ENCODE peak calls at places on chromosome 21, in ten cellular contexts. V, S, E, F, D, B, O, G, Y and K are unnamed samples.

GRCh38 chr21:21003701-21004100 is 5.5 kb downstream of the NCAM2 start:
- DNase-seq in D (no peak), O (no peak), Y (no peak), F (no peak), G (no peak), B (no peak), E (no peak), S (no peak), V (peak), K (no peak)

GRCh38 chr21:15616864-15617574 is 112.8 kb upstream of the USP25 start:
- DNase-seq in Y (no peak), E (no peak), D (no peak), G (no peak), V (peak), B (no peak), S (no peak), F (no peak), O (no peak), K (no peak)

GRCh38 chr21:14383596-14384210 is 757 bp upstream of the HSPA13 start:
- DNase-seq in B (no peak), S (no peak), Y (peak), D (no peak), V (peak), O (no peak), G (no peak), E (no peak), F (no peak), K (no peak)

GRCh38 chr21:37845535-37845934 is 70.7 kb downstream of the KCNJ6 start:
- DNase-seq in V (no peak), Y (no peak), F (no peak), S (no peak), B (no peak), G (no peak), D (no peak), E (peak), O (no peak), K (no peak)

GRCh38 chr21:44844256-44844655 is 26.4 kb upstream of the SUMO3 start:
- DNase-seq in O (no peak), V (no peak), E (no peak), D (peak), Y (no peak), S (no peak), B (no peak), G (no peak), F (no peak), K (peak)

GRCh38 chr21:44874497-44875331 is 1.2 kb upstream of the PTTG1IP start:
- DNase-seq in E (no peak), V (no peak), S (no peak), O (peak), F (peak), Y (no peak), B (no peak), D (peak), G (peak), K (peak)

GRCh38 chr21:27818847-27819246 is 852.0 kb upstream of the ADAMTS5 start:
- DNase-seq in D (no peak), V (no peak), G (no peak), S (no peak), F (no peak), E (no peak), O (no peak), Y (no peak), B (no peak), K (no peak)

GRCh38 chr21:14583629-14584251 is 37.6 kb upstream of the SAMSN1 start:
- DNase-seq in G (no peak), S (no peak), O (no peak), D (no peak), V (no peak), F (no peak), E (no peak), Y (no peak), B (no peak), K (no peak)

GRCh38 chr21:39083377-39084008 is 99.8 kb downstream of the PSMG1 start:
- DNase-seq in V (no peak), B (no peak), E (no peak), Y (no peak), O (no peak), F (no peak), S (no peak), D (no peak), G (peak), K (peak)

GRCh38 chr21:15257646-15258045 is 192.8 kb upstream of the NRIP1 start:
- DNase-seq in F (no peak), G (no peak), O (no peak), B (no peak), D (no peak), V (no peak), S (no peak), Y (no peak), E (no peak), K (no peak)

GRCh38 chr21:28138272-28138671 is 854.4 kb downstream of the LTN1 start:
- DNase-seq in S (no peak), D (no peak), O (no peak), B (no peak), E (no peak), F (no peak), Y (no peak), V (peak), G (no peak), K (no peak)

GRCh38 chr21:38639782-38640750 is 141.8 kb upstream of the ERG start:
- DNase-seq in E (no peak), Y (no peak), F (no peak), O (no peak), V (no peak), B (no peak), D (no peak), S (no peak), G (no peak), K (no peak)

GRCh38 chr21:39232926-39233325 is 49.7 kb upstream of the PSMG1 start:
- DNase-seq in V (peak), F (no peak), O (no peak), B (no peak), E (no peak), Y (no peak), S (no peak), G (no peak), D (no peak), K (no peak)

GRCh38 chr21:38956791-38957571 is 151.3 kb downstream of the ETS2 start:
- DNase-seq in G (peak), F (no peak), S (no peak), E (no peak), O (no peak), Y (no peak), B (no peak), D (no peak), V (peak), K (no peak)

GRCh38 chr21:44530903-44531605 is 8.9 kb downstream of the KRTAP10-1 start:
- DNase-seq in O (no peak), G (peak), S (no peak), Y (no peak), F (no peak), V (no peak), D (peak), E (no peak), B (no peak), K (no peak)

GRCh38 chr21:44962481-44962966 is 22.7 kb downstream of the SLX9 start:
- DNase-seq in D (no peak), B (no peak), O (peak), V (peak), Y (no peak), S (no peak), G (no peak), F (no peak), E (no peak), K (no peak)

GRCh38 chr21:45254557-45254930 is 33.2 kb downstream of the POFUT2 start:
- DNase-seq in V (no peak), Y (no peak), O (no peak), S (no peak), F (peak), D (no peak), G (no peak), E (peak), B (no peak), K (no peak)

GRCh38 chr21:37863842-37864241 is 52.4 kb downstream of the KCNJ6 start:
- DNase-seq in E (no peak), G (no peak), B (no peak), V (peak), S (no peak), O (no peak), D (no peak), F (no peak), Y (no peak), K (no peak)

GRCh38 chr21:16309250-16309971 is 579.6 kb downstream of the USP25 start:
- DNase-seq in D (no peak), S (no peak), B (no peak), O (no peak), E (no peak), G (no peak), Y (no peak), F (no peak), V (no peak), K (no peak)

GRCh38 chr21:45067462-45068285 is 6.7 kb upstream of the ADARB1 start:
- DNase-seq in B (no peak), F (no peak), D (peak), Y (no peak), V (no peak), O (no peak), E (no peak), G (no peak), S (no peak), K (no peak)

GRCh38 chr21:16124397-16125130 is 394.8 kb downstream of the USP25 start:
- DNase-seq in S (no peak), Y (no peak), E (no peak), O (no peak), B (no peak), D (no peak), G (no peak), V (peak), F (peak), K (no peak)

GRCh38 chr21:38824124-38824822 is 18.5 kb downstream of the ETS2 start:
- DNase-seq in G (peak), O (no peak), D (no peak), B (no peak), F (no peak), E (no peak), V (peak), S (no peak), Y (no peak), K (peak)

GRCh38 chr21:41369105-41369914 is 7.5 kb downstream of the MX2 start:
- DNase-seq in E (no peak), G (no peak), V (no peak), F (peak), S (no peak), B (no peak), Y (no peak), D (peak), O (peak), K (peak)

GRCh38 chr21:20618878-20619277 is 379.3 kb upstream of the NCAM2 start:
- DNase-seq in G (no peak), Y (no peak), E (no peak), S (no peak), B (no peak), D (no peak), F (no peak), V (no peak), O (no peak), K (no peak)

GRCh38 chr21:27258756-27259429 is 292.0 kb upstream of the ADAMTS5 start:
- DNase-seq in B (no peak), S (no peak), F (peak), E (no peak), D (no peak), Y (no peak), O (no peak), V (no peak), G (no peak), K (no peak)

GRCh38 chr21:40844935-40845334 is 2.0 kb downstream of the DSCAM start:
- DNase-seq in V (no peak), S (no peak), G (no peak), O (no peak), D (no peak), E (peak), F (no peak), Y (no peak), B (no peak), K (no peak)

GRCh38 chr21:20802201-20802600 is 196.0 kb upstream of the NCAM2 start:
- DNase-seq in B (no peak), V (no peak), D (no peak), O (no peak), E (no peak), G (no peak), Y (no peak), F (no peak), S (no peak), K (no peak)

GRCh38 chr21:15000076-15000475 is 64.7 kb downstream of the NRIP1 start:
- DNase-seq in D (no peak), G (no peak), O (no peak), S (no peak), F (no peak), Y (no peak), B (no peak), E (no peak), V (peak), K (no peak)

GRCh38 chr21:41269535-41269934 is 47.1 kb upstream of the FAM3B start:
- DNase-seq in E (no peak), O (no peak), F (no peak), B (no peak), G (no peak), D (no peak), V (no peak), S (no peak), Y (no peak), K (no peak)

GRCh38 chr21:37751268-37751975 is 164.8 kb downstream of the KCNJ6 start:
- DNase-seq in G (no peak), D (no peak), B (no peak), F (no peak), S (no peak), E (no peak), Y (no peak), O (no peak), V (peak), K (no peak)

GRCh38 chr21:38910390-38911008 is 104.8 kb downstream of the ETS2 start:
- DNase-seq in D (no peak), O (no peak), V (no peak), B (no peak), G (peak), S (no peak), E (no peak), F (no peak), Y (no peak), K (no peak)

GRCh38 chr21:16330340-16331319 is 600.8 kb downstream of the USP25 start:
- DNase-seq in E (no peak), S (peak), G (no peak), F (no peak), Y (no peak), D (no peak), O (no peak), B (no peak), V (peak), K (no peak)

GRCh38 chr21:44611551-44611950 is 328 bp upstream of the KRTAP10-8 start:
- DNase-seq in D (no peak), O (no peak), B (no peak), F (no peak), V (no peak), G (no peak), E (peak), S (no peak), Y (no peak), K (no peak)

GRCh38 chr21:40120944-40121575 is 253.8 kb downstream of the PCP4 start:
- DNase-seq in D (no peak), V (peak), E (no peak), S (peak), Y (no peak), G (no peak), F (no peak), B (no peak), O (no peak), K (no peak)

GRCh38 chr21:44761747-44762208 is 39.8 kb downstream of the UBE2G2 start:
- DNase-seq in D (no peak), F (no peak), V (no peak), B (no peak), E (no peak), G (peak), O (no peak), S (no peak), Y (no peak), K (no peak)

GRCh38 chr21:41196990-41197389 is 29.0 kb downstream of the BACE2 start:
- DNase-seq in V (peak), Y (no peak), G (no peak), O (no peak), E (no peak), D (no peak), S (no peak), B (no peak), F (no peak), K (no peak)

DNA sequence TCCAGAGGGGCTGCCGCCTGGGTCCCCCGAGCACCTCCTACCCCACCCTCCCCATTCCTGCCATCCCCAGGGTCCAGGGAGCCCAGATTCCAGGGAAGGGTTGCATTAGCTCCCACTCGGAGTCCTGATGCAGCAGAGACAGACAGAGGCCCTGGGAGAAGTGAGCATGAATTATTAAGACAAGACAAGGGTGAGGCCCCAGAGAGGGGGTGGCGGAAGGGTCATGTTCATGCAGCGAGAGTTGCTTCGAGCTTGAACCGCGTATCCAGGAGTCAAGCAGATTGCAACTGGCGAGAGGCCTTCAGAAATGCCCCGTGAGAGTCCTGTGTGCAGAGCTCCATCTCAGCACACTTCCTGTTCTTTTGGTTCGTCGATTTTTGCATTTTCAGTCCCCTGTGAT is 14.8 kb downstream of the PDE9A start:
- DNase-seq in G (no peak), O (no peak), Y (no peak), D (no peak), B (no peak), V (no peak), F (no peak), E (no peak), S (no peak), K (no peak)
- H3K27ac ChIP-seq in G (peak), O (no peak), Y (no peak), D (no peak), B (peak), V (no peak), F (no peak), E (peak), S (no peak), K (no peak)

DNA sequence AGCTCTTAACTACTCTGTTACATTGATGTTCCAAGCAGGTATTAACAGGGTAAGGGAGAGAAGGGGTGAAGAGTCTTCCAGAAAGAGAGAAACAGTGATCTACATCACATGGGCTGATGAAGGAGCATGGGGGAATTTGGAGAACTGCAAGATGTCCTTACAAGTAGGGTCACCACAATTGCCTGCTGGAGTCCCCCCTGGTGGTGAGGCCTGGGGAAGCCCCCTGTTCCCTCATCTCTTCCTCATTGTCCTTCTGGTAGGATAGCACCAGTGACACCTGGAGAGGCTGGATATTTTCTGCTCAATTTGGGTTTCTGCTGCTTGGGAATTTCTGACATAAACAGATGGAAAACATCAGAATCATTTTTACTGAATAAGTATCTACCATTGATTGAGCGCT is 126.6 kb downstream of the RUNX1 start:
- DNase-seq in D (no peak), F (no peak), E (no peak), S (no peak), V (no peak), B (no peak), O (no peak), G (no peak), Y (no peak), K (no peak)
- TF ChIP-seq POLR2A in D (no peak), F (no peak), E (no peak), S (no peak), V (no peak), B (no peak), O (no peak), G (no peak), Y (no peak), K (no peak)

DNA sequence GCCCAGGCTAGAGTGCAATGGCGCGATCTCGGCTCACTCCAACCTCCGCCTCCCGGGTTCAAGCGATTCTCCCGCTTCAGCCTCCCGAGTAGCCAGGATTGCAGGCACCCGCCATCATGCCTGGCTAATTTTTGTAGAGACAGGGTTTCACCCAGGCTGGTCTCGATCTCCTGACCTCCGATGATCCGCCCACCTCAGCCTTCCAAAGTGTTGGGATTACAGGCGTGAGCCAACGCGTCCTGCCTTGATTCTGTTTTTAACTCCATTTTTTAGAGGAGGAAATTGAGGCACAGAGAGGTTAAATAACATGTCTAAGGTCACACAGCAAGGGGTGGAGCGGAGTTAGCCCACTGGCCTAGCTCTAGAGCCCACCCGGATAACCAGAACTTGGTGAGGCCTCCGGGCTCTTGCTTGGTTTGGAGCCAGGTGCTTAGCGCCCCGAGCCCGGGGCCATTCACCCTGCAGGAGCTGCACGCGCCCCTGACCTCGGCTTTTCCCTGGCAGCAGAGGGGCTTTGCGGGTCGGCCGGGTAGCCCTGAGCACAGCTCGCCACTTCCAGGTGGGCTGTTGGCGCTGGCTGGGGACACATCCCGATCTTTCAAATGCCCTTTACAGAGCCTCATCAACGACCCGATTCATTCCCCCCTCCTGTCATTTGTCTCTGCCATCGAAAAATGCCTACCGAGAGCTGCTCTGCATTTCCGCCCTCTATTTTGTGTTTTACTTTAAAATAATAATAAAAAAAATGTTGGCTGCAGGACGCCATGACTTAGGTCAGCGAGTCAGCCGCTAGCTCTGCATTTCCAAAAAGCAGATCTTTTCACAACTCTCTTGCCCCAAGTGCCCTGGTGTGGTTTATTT is 11.2 kb downstream of the SIM2 start:
- DNase-seq in Y (no peak), O (no peak), F (no peak), B (no peak), V (no peak), G (peak), E (no peak), D (peak), S (no peak), K (no peak)
- H3K4me3 ChIP-seq in Y (peak), O (no peak), F (no peak), B (no peak), V (no peak), G (peak), E (no peak), D (no peak), S (no peak), K (no peak)

GRCh38 chr21:31992391-31992790 is 119.6 kb downstream of the HUNK start:
- DNase-seq in D (no peak), G (no peak), B (no peak), Y (no peak), E (no peak), O (no peak), V (no peak), S (no peak), F (no peak), K (no peak)
- H3K27ac ChIP-seq in D (no peak), G (no peak), B (no peak), Y (no peak), E (no peak), O (no peak), V (no peak), S (no peak), F (no peak), K (no peak)

DNA sequence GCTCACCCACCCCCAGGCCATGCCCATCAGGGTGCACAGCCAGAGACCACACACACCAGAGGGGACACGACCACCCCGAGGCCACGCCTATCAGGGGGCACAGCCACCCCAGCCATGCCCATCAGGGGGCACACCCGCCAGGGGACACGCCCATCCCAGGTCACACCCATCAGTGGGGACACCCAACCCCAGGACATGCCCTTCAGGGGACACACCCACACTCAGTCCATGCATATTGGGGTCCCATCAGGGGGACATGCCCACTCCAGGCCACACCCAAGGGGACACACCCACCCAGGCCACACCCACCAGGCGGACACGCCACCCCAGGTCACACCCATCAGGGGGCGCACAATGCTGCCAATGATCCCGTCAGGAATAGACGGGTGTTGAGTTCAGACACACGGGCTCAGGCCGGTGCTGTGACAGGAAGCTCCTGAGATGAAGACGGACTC is 20.7 kb downstream of the MCM3AP start:
- DNase-seq in F (no peak), B (no peak), V (no peak), Y (no peak), D (no peak), E (no peak), O (no peak), G (no peak), S (no peak), K (no peak)
- TF ChIP-seq POLR2A in F (no peak), B (no peak), V (no peak), Y (no peak), D (no peak), E (no peak), O (no peak), G (no peak), S (no peak), K (no peak)